ENCODE peak calls at places on chromosome 9, in ten cellular contexts. One of them, this sample, is unnamed.

GRCh38 chr9:134165357-134166315 is 1.3 kb upstream of the RNU6ATAC start:
- DNase-seq in uterus: peak; percentile 46
- DNase-seq in ACHN: peak; percentile 9
- DNase-seq in AG08395: no peak
- DNase-seq in activated CD8-positive, alpha-beta memory T cell treated with anti-CD3 and anti-CD28 coated beads, Interleukin-2, amount 50 U/mL, for 48 hours: peak; percentile 78
- DNase-seq in activated gamma-delta T cell treated with anti-CD3 and anti-CD28 coated beads, Interleukin-2, amount 50 U/mL, for 16 hours: no peak
- DNase-seq in RPMI7951: peak; percentile 19
- DNase-seq in tibial artery: no peak
- DNase-seq in stimulated activated CD4-positive, alpha-beta T cell treated with anti-CD3 and anti-CD28 coated beads, Interleukin-2, amount 100 ng/mL, for 48 hours: peak; percentile 43
- DNase-seq in NCI-H1092 treated with DMSO at 0.1 percent for 48 hours: no peak
- DNase-seq in this sample: peak; percentile 40

GRCh38 chr9:114900937-114901802 is 29.2 kb downstream of the TNFSF8 start:
- DNase-seq in activated CD8-positive, alpha-beta memory T cell treated with anti-CD3 and anti-CD28 coated beads, Interleukin-2, amount 50 U/mL, for 48 hours: no peak
- DNase-seq in stimulated activated CD4-positive, alpha-beta T cell treated with anti-CD3 and anti-CD28 coated beads, Interleukin-2, amount 100 ng/mL, for 48 hours: no peak
- DNase-seq in uterus: no peak
- DNase-seq in NCI-H1092 treated with DMSO at 0.1 percent for 48 hours: no peak
- DNase-seq in activated gamma-delta T cell treated with anti-CD3 and anti-CD28 coated beads, Interleukin-2, amount 50 U/mL, for 16 hours: no peak
- DNase-seq in AG08395: no peak
- DNase-seq in ACHN: no peak
- DNase-seq in tibial artery: no peak
- DNase-seq in RPMI7951: no peak
- DNase-seq in this sample: no peak

GRCh38 chr9:33813712-33814641 is 3.0 kb upstream of the UBE2R2 start:
- DNase-seq in activated gamma-delta T cell treated with anti-CD3 and anti-CD28 coated beads, Interleukin-2, amount 50 U/mL, for 16 hours: no peak
- DNase-seq in ACHN: peak; percentile 51
- DNase-seq in RPMI7951: peak; percentile 64
- DNase-seq in uterus: no peak
- DNase-seq in activated CD8-positive, alpha-beta memory T cell treated with anti-CD3 and anti-CD28 coated beads, Interleukin-2, amount 50 U/mL, for 48 hours: no peak
- DNase-seq in stimulated activated CD4-positive, alpha-beta T cell treated with anti-CD3 and anti-CD28 coated beads, Interleukin-2, amount 100 ng/mL, for 48 hours: no peak
- DNase-seq in tibial artery: no peak
- DNase-seq in NCI-H1092 treated with DMSO at 0.1 percent for 48 hours: peak; percentile 56
- DNase-seq in AG08395: peak; percentile 72
- DNase-seq in this sample: no peak

GRCh38 chr9:127186799-127187198 is 64.4 kb upstream of the ANGPTL2 start:
- DNase-seq in activated CD8-positive, alpha-beta memory T cell treated with anti-CD3 and anti-CD28 coated beads, Interleukin-2, amount 50 U/mL, for 48 hours: no peak
- DNase-seq in RPMI7951: no peak
- DNase-seq in stimulated activated CD4-positive, alpha-beta T cell treated with anti-CD3 and anti-CD28 coated beads, Interleukin-2, amount 100 ng/mL, for 48 hours: no peak
- DNase-seq in NCI-H1092 treated with DMSO at 0.1 percent for 48 hours: no peak
- DNase-seq in activated gamma-delta T cell treated with anti-CD3 and anti-CD28 coated beads, Interleukin-2, amount 50 U/mL, for 16 hours: no peak
- DNase-seq in tibial artery: no peak
- DNase-seq in AG08395: no peak
- DNase-seq in uterus: no peak
- DNase-seq in ACHN: no peak
- DNase-seq in this sample: no peak

GRCh38 chr9:130200038-130200979 is 28.1 kb downstream of the NCS1 start:
- DNase-seq in activated gamma-delta T cell treated with anti-CD3 and anti-CD28 coated beads, Interleukin-2, amount 50 U/mL, for 16 hours: no peak
- DNase-seq in stimulated activated CD4-positive, alpha-beta T cell treated with anti-CD3 and anti-CD28 coated beads, Interleukin-2, amount 100 ng/mL, for 48 hours: no peak
- DNase-seq in AG08395: no peak
- DNase-seq in ACHN: no peak
- DNase-seq in tibial artery: peak; percentile 66
- DNase-seq in RPMI7951: no peak
- DNase-seq in uterus: no peak
- DNase-seq in activated CD8-positive, alpha-beta memory T cell treated with anti-CD3 and anti-CD28 coated beads, Interleukin-2, amount 50 U/mL, for 48 hours: no peak
- DNase-seq in NCI-H1092 treated with DMSO at 0.1 percent for 48 hours: no peak
- DNase-seq in this sample: no peak

GRCh38 chr9:101977614-101978210 is 239.3 kb upstream of the GRIN3A start:
- DNase-seq in ACHN: peak; percentile 37
- DNase-seq in NCI-H1092 treated with DMSO at 0.1 percent for 48 hours: peak; percentile 63
- DNase-seq in AG08395: peak; percentile 6
- DNase-seq in activated CD8-positive, alpha-beta memory T cell treated with anti-CD3 and anti-CD28 coated beads, Interleukin-2, amount 50 U/mL, for 48 hours: no peak
- DNase-seq in uterus: no peak
- DNase-seq in tibial artery: no peak
- DNase-seq in stimulated activated CD4-positive, alpha-beta T cell treated with anti-CD3 and anti-CD28 coated beads, Interleukin-2, amount 100 ng/mL, for 48 hours: no peak
- DNase-seq in activated gamma-delta T cell treated with anti-CD3 and anti-CD28 coated beads, Interleukin-2, amount 50 U/mL, for 16 hours: no peak
- DNase-seq in RPMI7951: peak; percentile 2
- DNase-seq in this sample: no peak

GRCh38 chr9:113919422-113919821 is 43.3 kb downstream of the ZNF618 start:
- DNase-seq in activated gamma-delta T cell treated with anti-CD3 and anti-CD28 coated beads, Interleukin-2, amount 50 U/mL, for 16 hours: no peak
- DNase-seq in AG08395: no peak
- DNase-seq in uterus: no peak
- DNase-seq in ACHN: no peak
- DNase-seq in NCI-H1092 treated with DMSO at 0.1 percent for 48 hours: no peak
- DNase-seq in RPMI7951: no peak
- DNase-seq in stimulated activated CD4-positive, alpha-beta T cell treated with anti-CD3 and anti-CD28 coated beads, Interleukin-2, amount 100 ng/mL, for 48 hours: no peak
- DNase-seq in activated CD8-positive, alpha-beta memory T cell treated with anti-CD3 and anti-CD28 coated beads, Interleukin-2, amount 50 U/mL, for 48 hours: peak; percentile 32
- DNase-seq in tibial artery: no peak
- DNase-seq in this sample: peak; percentile 70

GRCh38 chr9:69874301-69875060 is 53.9 kb downstream of the CFAP95 start:
- DNase-seq in tibial artery: no peak
- DNase-seq in activated gamma-delta T cell treated with anti-CD3 and anti-CD28 coated beads, Interleukin-2, amount 50 U/mL, for 16 hours: no peak
- DNase-seq in activated CD8-positive, alpha-beta memory T cell treated with anti-CD3 and anti-CD28 coated beads, Interleukin-2, amount 50 U/mL, for 48 hours: no peak
- DNase-seq in stimulated activated CD4-positive, alpha-beta T cell treated with anti-CD3 and anti-CD28 coated beads, Interleukin-2, amount 100 ng/mL, for 48 hours: no peak
- DNase-seq in ACHN: no peak
- DNase-seq in RPMI7951: peak; percentile 13
- DNase-seq in AG08395: peak; percentile 40
- DNase-seq in uterus: no peak
- DNase-seq in NCI-H1092 treated with DMSO at 0.1 percent for 48 hours: no peak
- DNase-seq in this sample: no peak

GRCh38 chr9:129697111-129697955 is 31.9 kb downstream of the PRRX2 start:
- DNase-seq in uterus: peak; percentile 45
- DNase-seq in AG08395: peak; percentile 87
- DNase-seq in stimulated activated CD4-positive, alpha-beta T cell treated with anti-CD3 and anti-CD28 coated beads, Interleukin-2, amount 100 ng/mL, for 48 hours: peak; percentile 51
- DNase-seq in tibial artery: peak; percentile 91
- DNase-seq in activated CD8-positive, alpha-beta memory T cell treated with anti-CD3 and anti-CD28 coated beads, Interleukin-2, amount 50 U/mL, for 48 hours: peak; percentile 79
- DNase-seq in activated gamma-delta T cell treated with anti-CD3 and anti-CD28 coated beads, Interleukin-2, amount 50 U/mL, for 16 hours: no peak
- DNase-seq in NCI-H1092 treated with DMSO at 0.1 percent for 48 hours: no peak
- DNase-seq in ACHN: peak; percentile 11
- DNase-seq in RPMI7951: peak; percentile 55
- DNase-seq in this sample: peak; percentile 76

GRCh38 chr9:114153761-114154596 is 1.4 kb upstream of the COL27A1 start:
- DNase-seq in tibial artery: no peak
- DNase-seq in NCI-H1092 treated with DMSO at 0.1 percent for 48 hours: no peak
- DNase-seq in uterus: no peak
- DNase-seq in stimulated activated CD4-positive, alpha-beta T cell treated with anti-CD3 and anti-CD28 coated beads, Interleukin-2, amount 100 ng/mL, for 48 hours: no peak
- DNase-seq in AG08395: no peak
- DNase-seq in ACHN: peak; percentile 53
- DNase-seq in activated CD8-positive, alpha-beta memory T cell treated with anti-CD3 and anti-CD28 coated beads, Interleukin-2, amount 50 U/mL, for 48 hours: no peak
- DNase-seq in RPMI7951: no peak
- DNase-seq in activated gamma-delta T cell treated with anti-CD3 and anti-CD28 coated beads, Interleukin-2, amount 50 U/mL, for 16 hours: no peak
- DNase-seq in this sample: peak; percentile 57

GRCh38 chr9:126297656-126298318 is 28.8 kb upstream of the MVB12B start:
- DNase-seq in RPMI7951: no peak
- DNase-seq in uterus: no peak
- DNase-seq in AG08395: no peak
- DNase-seq in ACHN: no peak
- DNase-seq in stimulated activated CD4-positive, alpha-beta T cell treated with anti-CD3 and anti-CD28 coated beads, Interleukin-2, amount 100 ng/mL, for 48 hours: no peak
- DNase-seq in NCI-H1092 treated with DMSO at 0.1 percent for 48 hours: no peak
- DNase-seq in activated gamma-delta T cell treated with anti-CD3 and anti-CD28 coated beads, Interleukin-2, amount 50 U/mL, for 16 hours: no peak
- DNase-seq in activated CD8-positive, alpha-beta memory T cell treated with anti-CD3 and anti-CD28 coated beads, Interleukin-2, amount 50 U/mL, for 48 hours: no peak
- DNase-seq in tibial artery: no peak
- DNase-seq in this sample: no peak

GRCh38 chr9:108168451-108168850 is 678.9 kb upstream of the KLF4 start:
- DNase-seq in ACHN: no peak
- DNase-seq in uterus: no peak
- DNase-seq in tibial artery: no peak
- DNase-seq in NCI-H1092 treated with DMSO at 0.1 percent for 48 hours: no peak
- DNase-seq in activated gamma-delta T cell treated with anti-CD3 and anti-CD28 coated beads, Interleukin-2, amount 50 U/mL, for 16 hours: no peak
- DNase-seq in stimulated activated CD4-positive, alpha-beta T cell treated with anti-CD3 and anti-CD28 coated beads, Interleukin-2, amount 100 ng/mL, for 48 hours: no peak
- DNase-seq in activated CD8-positive, alpha-beta memory T cell treated with anti-CD3 and anti-CD28 coated beads, Interleukin-2, amount 50 U/mL, for 48 hours: no peak
- DNase-seq in AG08395: peak; percentile 94
- DNase-seq in RPMI7951: peak; percentile 97
- DNase-seq in this sample: peak; percentile 34

GRCh38 chr9:85944672-85945071 is 3.7 kb downstream of the NAA35 start:
- DNase-seq in RPMI7951: no peak
- DNase-seq in uterus: no peak
- DNase-seq in NCI-H1092 treated with DMSO at 0.1 percent for 48 hours: no peak
- DNase-seq in tibial artery: no peak
- DNase-seq in activated CD8-positive, alpha-beta memory T cell treated with anti-CD3 and anti-CD28 coated beads, Interleukin-2, amount 50 U/mL, for 48 hours: no peak
- DNase-seq in activated gamma-delta T cell treated with anti-CD3 and anti-CD28 coated beads, Interleukin-2, amount 50 U/mL, for 16 hours: no peak
- DNase-seq in ACHN: no peak
- DNase-seq in stimulated activated CD4-positive, alpha-beta T cell treated with anti-CD3 and anti-CD28 coated beads, Interleukin-2, amount 100 ng/mL, for 48 hours: no peak
- DNase-seq in AG08395: no peak
- DNase-seq in this sample: no peak

GRCh38 chr9:72552356-72552755 is 30.9 kb downstream of the TMC1 start:
- DNase-seq in activated gamma-delta T cell treated with anti-CD3 and anti-CD28 coated beads, Interleukin-2, amount 50 U/mL, for 16 hours: no peak
- DNase-seq in RPMI7951: no peak
- DNase-seq in NCI-H1092 treated with DMSO at 0.1 percent for 48 hours: no peak
- DNase-seq in stimulated activated CD4-positive, alpha-beta T cell treated with anti-CD3 and anti-CD28 coated beads, Interleukin-2, amount 100 ng/mL, for 48 hours: no peak
- DNase-seq in tibial artery: no peak
- DNase-seq in activated CD8-positive, alpha-beta memory T cell treated with anti-CD3 and anti-CD28 coated beads, Interleukin-2, amount 50 U/mL, for 48 hours: no peak
- DNase-seq in uterus: no peak
- DNase-seq in AG08395: no peak
- DNase-seq in ACHN: no peak
- DNase-seq in this sample: no peak

GRCh38 chr9:107422189-107422802 is 67.3 kb downstream of the KLF4 start:
- DNase-seq in AG08395: peak; percentile 75
- DNase-seq in ACHN: peak; percentile 73
- DNase-seq in uterus: peak; percentile 37
- DNase-seq in tibial artery: peak; percentile 79
- DNase-seq in RPMI7951: peak; percentile 77
- DNase-seq in stimulated activated CD4-positive, alpha-beta T cell treated with anti-CD3 and anti-CD28 coated beads, Interleukin-2, amount 100 ng/mL, for 48 hours: peak; percentile 17
- DNase-seq in activated gamma-delta T cell treated with anti-CD3 and anti-CD28 coated beads, Interleukin-2, amount 50 U/mL, for 16 hours: no peak
- DNase-seq in activated CD8-positive, alpha-beta memory T cell treated with anti-CD3 and anti-CD28 coated beads, Interleukin-2, amount 50 U/mL, for 48 hours: peak; percentile 55
- DNase-seq in NCI-H1092 treated with DMSO at 0.1 percent for 48 hours: peak; percentile 64
- DNase-seq in this sample: peak; percentile 77

GRCh38 chr9:107809859-107810492 is 320.4 kb upstream of the KLF4 start:
- DNase-seq in activated CD8-positive, alpha-beta memory T cell treated with anti-CD3 and anti-CD28 coated beads, Interleukin-2, amount 50 U/mL, for 48 hours: no peak
- DNase-seq in stimulated activated CD4-positive, alpha-beta T cell treated with anti-CD3 and anti-CD28 coated beads, Interleukin-2, amount 100 ng/mL, for 48 hours: no peak
- DNase-seq in tibial artery: no peak
- DNase-seq in activated gamma-delta T cell treated with anti-CD3 and anti-CD28 coated beads, Interleukin-2, amount 50 U/mL, for 16 hours: no peak
- DNase-seq in NCI-H1092 treated with DMSO at 0.1 percent for 48 hours: no peak
- DNase-seq in RPMI7951: peak; percentile 73
- DNase-seq in uterus: peak; percentile 22
- DNase-seq in AG08395: peak; percentile 43
- DNase-seq in ACHN: no peak
- DNase-seq in this sample: no peak

GRCh38 chr9:77806697-77807096 is 158.6 kb upstream of the GNA14 start:
- DNase-seq in NCI-H1092 treated with DMSO at 0.1 percent for 48 hours: no peak
- DNase-seq in uterus: no peak
- DNase-seq in AG08395: peak; percentile 6
- DNase-seq in tibial artery: no peak
- DNase-seq in activated gamma-delta T cell treated with anti-CD3 and anti-CD28 coated beads, Interleukin-2, amount 50 U/mL, for 16 hours: no peak
- DNase-seq in activated CD8-positive, alpha-beta memory T cell treated with anti-CD3 and anti-CD28 coated beads, Interleukin-2, amount 50 U/mL, for 48 hours: no peak
- DNase-seq in RPMI7951: no peak
- DNase-seq in ACHN: no peak
- DNase-seq in stimulated activated CD4-positive, alpha-beta T cell treated with anti-CD3 and anti-CD28 coated beads, Interleukin-2, amount 100 ng/mL, for 48 hours: no peak
- DNase-seq in this sample: no peak

GRCh38 chr9:25224309-25224708 is 453.9 kb downstream of the TUSC1 start:
- DNase-seq in ACHN: no peak
- DNase-seq in activated gamma-delta T cell treated with anti-CD3 and anti-CD28 coated beads, Interleukin-2, amount 50 U/mL, for 16 hours: no peak
- DNase-seq in stimulated activated CD4-positive, alpha-beta T cell treated with anti-CD3 and anti-CD28 coated beads, Interleukin-2, amount 100 ng/mL, for 48 hours: no peak
- DNase-seq in RPMI7951: no peak
- DNase-seq in activated CD8-positive, alpha-beta memory T cell treated with anti-CD3 and anti-CD28 coated beads, Interleukin-2, amount 50 U/mL, for 48 hours: no peak
- DNase-seq in tibial artery: no peak
- DNase-seq in NCI-H1092 treated with DMSO at 0.1 percent for 48 hours: no peak
- DNase-seq in uterus: no peak
- DNase-seq in AG08395: no peak
- DNase-seq in this sample: no peak

GRCh38 chr9:126440938-126441337 is 114.3 kb downstream of the MVB12B start:
- DNase-seq in ACHN: no peak
- DNase-seq in stimulated activated CD4-positive, alpha-beta T cell treated with anti-CD3 and anti-CD28 coated beads, Interleukin-2, amount 100 ng/mL, for 48 hours: no peak
- DNase-seq in NCI-H1092 treated with DMSO at 0.1 percent for 48 hours: peak; percentile 16
- DNase-seq in activated CD8-positive, alpha-beta memory T cell treated with anti-CD3 and anti-CD28 coated beads, Interleukin-2, amount 50 U/mL, for 48 hours: peak; percentile 10
- DNase-seq in uterus: no peak
- DNase-seq in tibial artery: no peak
- DNase-seq in activated gamma-delta T cell treated with anti-CD3 and anti-CD28 coated beads, Interleukin-2, amount 50 U/mL, for 16 hours: no peak
- DNase-seq in AG08395: peak; percentile 89
- DNase-seq in RPMI7951: no peak
- DNase-seq in this sample: no peak

GRCh38 chr9:91864372-91864771 is 85.7 kb downstream of the ROR2 start:
- DNase-seq in RPMI7951: no peak
- DNase-seq in stimulated activated CD4-positive, alpha-beta T cell treated with anti-CD3 and anti-CD28 coated beads, Interleukin-2, amount 100 ng/mL, for 48 hours: no peak
- DNase-seq in activated gamma-delta T cell treated with anti-CD3 and anti-CD28 coated beads, Interleukin-2, amount 50 U/mL, for 16 hours: no peak
- DNase-seq in uterus: no peak
- DNase-seq in activated CD8-positive, alpha-beta memory T cell treated with anti-CD3 and anti-CD28 coated beads, Interleukin-2, amount 50 U/mL, for 48 hours: no peak
- DNase-seq in ACHN: no peak
- DNase-seq in AG08395: no peak
- DNase-seq in tibial artery: no peak
- DNase-seq in NCI-H1092 treated with DMSO at 0.1 percent for 48 hours: no peak
- DNase-seq in this sample: no peak

GRCh38 chr9:20692554-20692953 is 8.5 kb downstream of the FOCAD start:
- DNase-seq in uterus: no peak
- DNase-seq in AG08395: no peak
- DNase-seq in RPMI7951: no peak
- DNase-seq in tibial artery: no peak
- DNase-seq in NCI-H1092 treated with DMSO at 0.1 percent for 48 hours: no peak
- DNase-seq in activated CD8-positive, alpha-beta memory T cell treated with anti-CD3 and anti-CD28 coated beads, Interleukin-2, amount 50 U/mL, for 48 hours: no peak
- DNase-seq in stimulated activated CD4-positive, alpha-beta T cell treated with anti-CD3 and anti-CD28 coated beads, Interleukin-2, amount 100 ng/mL, for 48 hours: no peak
- DNase-seq in ACHN: no peak
- DNase-seq in activated gamma-delta T cell treated with anti-CD3 and anti-CD28 coated beads, Interleukin-2, amount 50 U/mL, for 16 hours: no peak
- DNase-seq in this sample: no peak

GRCh38 chr9:77291714-77292113 is 114.4 kb downstream of the VPS13A start:
- DNase-seq in tibial artery: no peak
- DNase-seq in ACHN: peak; percentile 28
- DNase-seq in activated CD8-positive, alpha-beta memory T cell treated with anti-CD3 and anti-CD28 coated beads, Interleukin-2, amount 50 U/mL, for 48 hours: no peak
- DNase-seq in NCI-H1092 treated with DMSO at 0.1 percent for 48 hours: no peak
- DNase-seq in activated gamma-delta T cell treated with anti-CD3 and anti-CD28 coated beads, Interleukin-2, amount 50 U/mL, for 16 hours: no peak
- DNase-seq in RPMI7951: peak; percentile 34
- DNase-seq in uterus: no peak
- DNase-seq in AG08395: peak; percentile 46
- DNase-seq in stimulated activated CD4-positive, alpha-beta T cell treated with anti-CD3 and anti-CD28 coated beads, Interleukin-2, amount 100 ng/mL, for 48 hours: no peak
- DNase-seq in this sample: no peak